ENCODE peak calls at places on chromosome 11, in six cellular contexts. One of them, this sample, is unnamed.

GRCh38 chr11:71188073-71188472 is 64.3 kb downstream of the SHANK2 start:
- DNase-seq in CD4-positive, CD25-positive, alpha-beta regulatory T cell: no peak
- DNase-seq in upper lobe of right lung: peak; percentile 34
- DNase-seq in endodermal cell: no peak
- DNase-seq in mesendoderm: no peak
- DNase-seq in OCI-LY7: no peak
- DNase-seq in this sample: no peak

GRCh38 chr11:75563978-75564552 is 2.0 kb downstream of the SERPINH1 start:
- DNase-seq in CD4-positive, CD25-positive, alpha-beta regulatory T cell: no peak
- DNase-seq in upper lobe of right lung: peak; percentile 77
- DNase-seq in endodermal cell: peak; percentile 95
- DNase-seq in mesendoderm: peak; percentile 98
- DNase-seq in OCI-LY7: no peak
- DNase-seq in this sample: no peak

GRCh38 chr11:62324738-62325556 is 12.3 kb upstream of the ASRGL1 start:
- DNase-seq in CD4-positive, CD25-positive, alpha-beta regulatory T cell: no peak
- DNase-seq in upper lobe of right lung: peak; percentile 81
- DNase-seq in endodermal cell: peak; percentile 95
- DNase-seq in mesendoderm: peak; percentile 86
- DNase-seq in OCI-LY7: peak; percentile 53
- DNase-seq in this sample: no peak

GRCh38 chr11:82927264-82927880 is 25.8 kb downstream of the DDIAS start:
- DNase-seq in CD4-positive, CD25-positive, alpha-beta regulatory T cell: peak; percentile 28
- DNase-seq in upper lobe of right lung: no peak
- DNase-seq in endodermal cell: no peak
- DNase-seq in mesendoderm: peak; percentile 54
- DNase-seq in OCI-LY7: peak; percentile 84
- DNase-seq in this sample: peak; percentile 10

GRCh38 chr11:71397328-71397860 is 50.8 kb downstream of the DHCR7 start:
- DNase-seq in CD4-positive, CD25-positive, alpha-beta regulatory T cell: no peak
- DNase-seq in upper lobe of right lung: no peak
- DNase-seq in endodermal cell: no peak
- DNase-seq in mesendoderm: no peak
- DNase-seq in OCI-LY7: no peak
- DNase-seq in this sample: no peak

GRCh38 chr11:121591405-121592033 is 138.8 kb upstream of the SORL1-AS1 start:
- DNase-seq in CD4-positive, CD25-positive, alpha-beta regulatory T cell: peak; percentile 50
- DNase-seq in upper lobe of right lung: no peak
- DNase-seq in endodermal cell: peak; percentile 91
- DNase-seq in mesendoderm: peak; percentile 85
- DNase-seq in OCI-LY7: peak; percentile 87
- DNase-seq in this sample: peak; percentile 18

GRCh38 chr11:65421204-65422103 is 1.1 kb upstream of the NEAT1 start:
- DNase-seq in CD4-positive, CD25-positive, alpha-beta regulatory T cell: peak; percentile 85
- DNase-seq in upper lobe of right lung: peak; percentile 94
- DNase-seq in endodermal cell: peak; percentile 83
- DNase-seq in mesendoderm: peak; percentile 79
- DNase-seq in OCI-LY7: peak; percentile 78
- DNase-seq in this sample: peak; percentile 99

GRCh38 chr11:87455180-87455579 is 417.4 kb downstream of the TMEM135 start:
- DNase-seq in CD4-positive, CD25-positive, alpha-beta regulatory T cell: no peak
- DNase-seq in upper lobe of right lung: no peak
- DNase-seq in endodermal cell: no peak
- DNase-seq in mesendoderm: no peak
- DNase-seq in OCI-LY7: peak; percentile 52
- DNase-seq in this sample: no peak

GRCh38 chr11:70476669-70477068 is 78.3 kb downstream of the CTTN start:
- DNase-seq in CD4-positive, CD25-positive, alpha-beta regulatory T cell: no peak
- DNase-seq in upper lobe of right lung: no peak
- DNase-seq in endodermal cell: no peak
- DNase-seq in mesendoderm: no peak
- DNase-seq in OCI-LY7: no peak
- DNase-seq in this sample: no peak

GRCh38 chr11:29306527-29306926 is 710.3 kb downstream of the KCNA4 start:
- DNase-seq in CD4-positive, CD25-positive, alpha-beta regulatory T cell: no peak
- DNase-seq in upper lobe of right lung: no peak
- DNase-seq in endodermal cell: no peak
- DNase-seq in mesendoderm: no peak
- DNase-seq in OCI-LY7: no peak
- DNase-seq in this sample: no peak

GRCh38 chr11:3128356-3129180 is 36.5 kb downstream of the OSBPL5 start:
- DNase-seq in CD4-positive, CD25-positive, alpha-beta regulatory T cell: no peak
- DNase-seq in upper lobe of right lung: peak; percentile 63
- DNase-seq in endodermal cell: peak; percentile 30
- DNase-seq in mesendoderm: no peak
- DNase-seq in OCI-LY7: no peak
- DNase-seq in this sample: no peak

GRCh38 chr11:120801801-120802689 is 221.9 kb upstream of the TBCEL start:
- DNase-seq in CD4-positive, CD25-positive, alpha-beta regulatory T cell: peak; percentile 8
- DNase-seq in upper lobe of right lung: no peak
- DNase-seq in endodermal cell: peak; percentile 90
- DNase-seq in mesendoderm: peak; percentile 70
- DNase-seq in OCI-LY7: peak; percentile 72
- DNase-seq in this sample: no peak

GRCh38 chr11:116427903-116428637 is 344.7 kb downstream of the BUD13 start:
- DNase-seq in CD4-positive, CD25-positive, alpha-beta regulatory T cell: no peak
- DNase-seq in upper lobe of right lung: no peak
- DNase-seq in endodermal cell: no peak
- DNase-seq in mesendoderm: no peak
- DNase-seq in OCI-LY7: no peak
- DNase-seq in this sample: no peak

GRCh38 chr11:85903811-85904210 is 48.6 kb downstream of the CCDC83 start:
- DNase-seq in CD4-positive, CD25-positive, alpha-beta regulatory T cell: no peak
- DNase-seq in upper lobe of right lung: no peak
- DNase-seq in endodermal cell: no peak
- DNase-seq in mesendoderm: no peak
- DNase-seq in OCI-LY7: no peak
- DNase-seq in this sample: no peak

GRCh38 chr11:894575-895201 is 15.9 kb downstream of the CHID1 start:
- DNase-seq in CD4-positive, CD25-positive, alpha-beta regulatory T cell: no peak
- DNase-seq in upper lobe of right lung: no peak
- DNase-seq in endodermal cell: no peak
- DNase-seq in mesendoderm: no peak
- DNase-seq in OCI-LY7: no peak
- DNase-seq in this sample: no peak

GRCh38 chr11:59669611-59670009 is 773 bp upstream of the PATL1 start:
- DNase-seq in CD4-positive, CD25-positive, alpha-beta regulatory T cell: no peak
- DNase-seq in upper lobe of right lung: no peak
- DNase-seq in endodermal cell: no peak
- DNase-seq in mesendoderm: peak; percentile 63
- DNase-seq in OCI-LY7: no peak
- DNase-seq in this sample: no peak

GRCh38 chr11:73980001-73980960 is 2.4 kb downstream of the UCP2 start:
- DNase-seq in CD4-positive, CD25-positive, alpha-beta regulatory T cell: peak; percentile 66
- DNase-seq in upper lobe of right lung: peak; percentile 69
- DNase-seq in endodermal cell: peak; percentile 41
- DNase-seq in mesendoderm: peak; percentile 67
- DNase-seq in OCI-LY7: peak; percentile 97
- DNase-seq in this sample: no peak

GRCh38 chr11:62665630-62666258 is 632 bp downstream of the CSKMT start:
- DNase-seq in CD4-positive, CD25-positive, alpha-beta regulatory T cell: peak; percentile 49
- DNase-seq in upper lobe of right lung: peak; percentile 82
- DNase-seq in endodermal cell: peak; percentile 60
- DNase-seq in mesendoderm: peak; percentile 57
- DNase-seq in OCI-LY7: peak; percentile 65
- DNase-seq in this sample: no peak

GRCh38 chr11:47449541-47449940 is 605 bp upstream of the RAPSN start:
- DNase-seq in CD4-positive, CD25-positive, alpha-beta regulatory T cell: no peak
- DNase-seq in upper lobe of right lung: no peak
- DNase-seq in endodermal cell: no peak
- DNase-seq in mesendoderm: no peak
- DNase-seq in OCI-LY7: no peak
- DNase-seq in this sample: no peak

DNA sequence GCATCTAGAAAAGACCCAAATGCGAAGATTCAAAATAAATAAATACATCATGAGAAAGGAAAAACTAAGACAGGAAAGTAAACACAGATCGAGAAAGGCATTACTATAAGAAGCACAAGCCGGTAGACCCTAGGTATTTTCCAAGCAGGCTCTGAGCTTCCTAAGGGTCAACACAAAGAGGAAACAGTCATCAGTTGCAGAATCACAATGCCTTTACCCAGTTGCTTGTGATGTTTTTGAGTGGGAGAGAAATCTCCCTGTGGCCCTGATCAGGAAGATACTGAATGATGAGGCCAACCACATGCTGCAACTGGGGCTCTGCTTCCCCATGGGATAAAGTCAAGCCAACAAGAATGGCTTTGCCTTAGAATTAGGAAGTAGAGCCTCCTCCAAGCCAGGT is 132.5 kb downstream of the MICAL2 start:
- DNase-seq in CD4-positive, CD25-positive, alpha-beta regulatory T cell: no peak
- DNase-seq in upper lobe of right lung: no peak
- DNase-seq in endodermal cell: no peak
- DNase-seq in mesendoderm: no peak
- DNase-seq in OCI-LY7: no peak
- DNase-seq in this sample: no peak
- H3K27ac ChIP-seq in CD4-positive, CD25-positive, alpha-beta regulatory T cell: no peak overlapping the region
- H3K27ac ChIP-seq in upper lobe of right lung: no peak overlapping the region
- H3K27ac ChIP-seq in endodermal cell: no peak overlapping the region
- H3K27ac ChIP-seq in mesendoderm: no peak overlapping the region
- H3K27ac ChIP-seq in OCI-LY7: no peak overlapping the region
- H3K27ac ChIP-seq in this sample: no peak overlapping the region

GRCh38 chr11:34252015-34252414 is 105.8 kb downstream of the ABTB2 start:
- DNase-seq in CD4-positive, CD25-positive, alpha-beta regulatory T cell: no peak
- DNase-seq in upper lobe of right lung: no peak
- DNase-seq in endodermal cell: no peak
- DNase-seq in mesendoderm: no peak
- DNase-seq in OCI-LY7: no peak
- DNase-seq in this sample: no peak

GRCh38 chr11:34249439-34250073 is 108.3 kb downstream of the ABTB2 start:
- DNase-seq in CD4-positive, CD25-positive, alpha-beta regulatory T cell: no peak
- DNase-seq in upper lobe of right lung: no peak
- DNase-seq in endodermal cell: no peak
- DNase-seq in mesendoderm: no peak
- DNase-seq in OCI-LY7: no peak
- DNase-seq in this sample: no peak

GRCh38 chr11:34251640-34251980 is 106.2 kb downstream of the ABTB2 start:
- DNase-seq in CD4-positive, CD25-positive, alpha-beta regulatory T cell: no peak
- DNase-seq in upper lobe of right lung: no peak
- DNase-seq in endodermal cell: no peak
- DNase-seq in mesendoderm: no peak
- DNase-seq in OCI-LY7: no peak
- DNase-seq in this sample: no peak

GRCh38 chr11:34252651-34253050 is 105.2 kb downstream of the ABTB2 start:
- DNase-seq in CD4-positive, CD25-positive, alpha-beta regulatory T cell: no peak
- DNase-seq in upper lobe of right lung: no peak
- DNase-seq in endodermal cell: no peak
- DNase-seq in mesendoderm: no peak
- DNase-seq in OCI-LY7: no peak
- DNase-seq in this sample: no peak

DNA sequence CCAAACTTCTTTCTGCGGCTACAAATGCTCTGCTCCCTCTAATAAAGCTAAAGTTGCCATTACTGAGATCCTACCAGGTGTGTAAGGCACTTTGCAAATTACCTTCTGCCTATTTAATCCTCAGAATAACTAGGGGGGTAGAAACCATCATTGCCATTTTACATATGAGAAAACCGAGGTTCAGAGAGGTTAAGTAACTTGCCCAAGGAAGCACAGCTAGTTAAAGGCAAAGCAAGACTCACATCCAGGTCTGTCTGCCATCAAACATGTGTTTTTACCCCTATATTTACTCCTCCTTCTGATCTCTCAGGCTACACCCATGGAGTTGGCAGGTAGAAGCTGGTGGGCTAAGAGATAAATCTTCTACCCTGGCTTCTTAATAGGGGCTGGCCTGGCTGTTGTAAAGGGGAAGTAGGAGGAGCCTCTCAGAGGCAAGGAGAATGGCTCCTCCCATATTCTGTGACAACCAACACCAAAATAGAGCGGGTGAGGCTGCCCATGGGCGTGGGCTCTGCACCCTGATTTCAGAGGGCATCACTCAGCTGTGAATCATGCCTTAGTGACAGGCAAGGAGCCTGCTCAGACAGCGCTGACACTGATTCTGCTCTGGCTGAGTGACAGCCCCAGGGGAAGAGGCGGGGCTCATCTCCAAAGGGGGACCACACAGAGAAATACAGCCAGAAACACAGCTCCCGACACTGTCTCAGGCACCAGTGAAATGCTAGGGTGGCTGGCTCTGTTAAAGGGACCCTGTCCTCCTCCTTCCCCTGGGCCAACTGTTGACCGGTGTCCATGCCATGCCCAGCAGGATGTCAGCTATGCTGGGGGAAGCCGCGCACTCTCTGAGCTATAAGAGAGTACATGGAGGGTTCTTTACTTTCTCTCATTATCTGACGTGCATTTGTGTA is 106.8 kb downstream of the ABTB2 start:
- DNase-seq in CD4-positive, CD25-positive, alpha-beta regulatory T cell: peak; percentile 43
- DNase-seq in upper lobe of right lung: peak; percentile 69
- DNase-seq in endodermal cell: peak; percentile 64
- DNase-seq in mesendoderm: peak; percentile 33
- DNase-seq in OCI-LY7: peak; percentile 50
- DNase-seq in this sample: no peak
- H3K27ac ChIP-seq in CD4-positive, CD25-positive, alpha-beta regulatory T cell: peak overlapping the region; percentile 44
- H3K27ac ChIP-seq in upper lobe of right lung: no peak overlapping the region
- H3K27ac ChIP-seq in endodermal cell: no peak overlapping the region
- H3K27ac ChIP-seq in mesendoderm: no peak overlapping the region
- H3K27ac ChIP-seq in OCI-LY7: no peak overlapping the region
- H3K27ac ChIP-seq in this sample: peak overlapping the region; percentile 35

DNA sequence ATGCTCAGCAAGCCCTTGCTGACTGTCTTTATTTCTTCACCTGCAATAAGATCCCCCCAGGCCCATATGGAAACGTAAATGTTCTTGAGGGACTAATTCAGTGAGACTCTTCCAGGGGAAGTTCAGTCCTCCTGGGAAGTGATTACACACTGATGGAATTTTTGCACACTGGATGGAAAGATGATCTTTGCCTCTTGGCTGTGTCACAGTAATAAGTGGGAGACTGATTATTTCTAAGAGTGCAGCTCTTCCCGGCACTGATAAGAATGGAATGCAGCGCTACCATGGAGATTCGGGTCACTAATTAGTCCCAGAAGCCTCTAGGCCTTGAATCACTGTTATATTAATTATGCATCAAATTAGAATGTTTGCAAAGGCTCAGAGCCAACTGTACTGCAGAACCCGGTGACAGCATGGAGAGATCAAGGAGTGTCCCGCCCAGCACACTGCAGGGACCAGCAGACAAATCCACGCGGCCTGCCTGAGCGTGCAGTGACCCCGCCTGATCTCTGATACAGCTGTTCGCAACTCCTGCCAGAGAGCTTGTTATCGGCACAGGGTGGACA is 178.3 kb downstream of the SNX19 start:
- DNase-seq in CD4-positive, CD25-positive, alpha-beta regulatory T cell: no peak
- DNase-seq in upper lobe of right lung: no peak
- DNase-seq in endodermal cell: peak; percentile 37
- DNase-seq in mesendoderm: no peak
- DNase-seq in OCI-LY7: no peak
- DNase-seq in this sample: no peak
- H3K27ac ChIP-seq in CD4-positive, CD25-positive, alpha-beta regulatory T cell: no peak overlapping the region
- H3K27ac ChIP-seq in upper lobe of right lung: peak overlapping the region; percentile 28
- H3K27ac ChIP-seq in endodermal cell: no peak overlapping the region
- H3K27ac ChIP-seq in mesendoderm: no peak overlapping the region
- H3K27ac ChIP-seq in OCI-LY7: no peak overlapping the region
- H3K27ac ChIP-seq in this sample: no peak overlapping the region

DNA sequence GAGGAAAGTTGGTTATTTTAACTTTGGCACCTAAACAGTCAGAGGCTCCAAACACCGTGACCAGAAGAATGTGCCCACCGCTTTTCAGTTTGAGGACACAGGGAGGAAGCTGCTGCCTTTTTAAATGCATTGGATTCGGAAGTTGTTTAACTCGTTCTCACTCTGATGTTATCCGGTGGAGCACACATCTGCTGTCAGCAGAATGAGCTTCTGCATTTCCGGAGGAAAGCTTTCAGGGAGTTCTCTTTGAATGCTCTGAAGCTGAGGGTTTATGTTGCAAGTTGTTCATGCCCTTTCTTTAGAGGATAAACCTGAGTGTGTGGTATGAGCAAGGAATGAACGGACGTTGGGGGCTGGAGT is 64.1 kb downstream of the PPFIBP2 start:
- DNase-seq in CD4-positive, CD25-positive, alpha-beta regulatory T cell: no peak
- DNase-seq in upper lobe of right lung: no peak
- DNase-seq in endodermal cell: no peak
- DNase-seq in mesendoderm: peak; percentile 87
- DNase-seq in OCI-LY7: no peak
- DNase-seq in this sample: no peak
- H3K27ac ChIP-seq in CD4-positive, CD25-positive, alpha-beta regulatory T cell: no peak overlapping the region
- H3K27ac ChIP-seq in upper lobe of right lung: peak overlapping the region; percentile 75
- H3K27ac ChIP-seq in endodermal cell: peak overlapping the region; percentile 64
- H3K27ac ChIP-seq in mesendoderm: peak overlapping the region; percentile 78
- H3K27ac ChIP-seq in OCI-LY7: no peak overlapping the region
- H3K27ac ChIP-seq in this sample: peak overlapping the region; percentile 75